ENCODE peak calls at places on chromosomes 16 and 17, in nine cellular contexts. H is sigmoid colon, P is stomach, W is prostate gland, O is breast epithelium, F is HL-60, G is HCT116, A is GM23338, T is H1. J is an unnamed sample.
A peak's percentile ranks its signal among the peaks of the same experiment; 100 is the strongest.

GRCh38 chr16:59210955-59211541 is 476.9 kb upstream of the GOT2 start:
- DNase-seq in H (no peak), P (no peak), W (peak; percentile 8), O (no peak), F (no peak), G (no peak), A (peak; percentile 83), T (no peak), J (no peak)

GRCh38 chr16:22075043-22075757 is 17.1 kb upstream of the VWA3A start:
- DNase-seq in H (no peak), P (no peak), W (no peak), O (no peak), F (no peak), G (no peak), A (no peak), T (no peak), J (no peak)

GRCh38 chr16:67158637-67159600 is 790 bp downstream of the TRADD start:
- DNase-seq in H (no peak), P (peak; percentile 69), W (no peak), O (no peak), F (no peak), G (no peak), A (peak; percentile 62), T (peak; percentile 73), J (no peak)

GRCh38 chr17:9350083-9350482 is 225.5 kb downstream of the STX8 start:
- DNase-seq in H (no peak), P (no peak), W (no peak), O (no peak), F (no peak), G (peak; percentile 8), A (no peak), T (no peak), J (no peak)

GRCh38 chr16:396605-397004 is 394 bp upstream of the NME4 start:
- DNase-seq in H (peak; percentile 80), P (no peak), W (no peak), O (no peak), F (peak; percentile 67), G (no peak), A (peak; percentile 71), T (peak; percentile 69), J (no peak)

GRCh38 chr17:21376835-21377690 is 906 bp downstream of the KCNJ12 start:
- DNase-seq in H (no peak), P (peak; percentile 52), W (no peak), O (no peak), F (peak; percentile 3), G (no peak), A (peak; percentile 64), T (peak; percentile 73), J (no peak)

GRCh38 chr16:89277641-89278341 is 60.3 kb downstream of the ZNF778 start:
- DNase-seq in H (no peak), P (no peak), W (no peak), O (no peak), F (no peak), G (no peak), A (no peak), T (no peak), J (no peak)

GRCh38 chr16:16105646-16106045 is 117.6 kb downstream of the ABCC6 start:
- DNase-seq in H (no peak), P (no peak), W (no peak), O (no peak), F (no peak), G (no peak), A (no peak), T (no peak), J (no peak)

GRCh38 chr16:1656808-1657617 is 21.1 kb upstream of the JPT2 start:
- DNase-seq in H (no peak), P (peak; percentile 68), W (no peak), O (no peak), F (no peak), G (no peak), A (no peak), T (no peak), J (no peak)

GRCh38 chr17:73357318-73357717 is 45.5 kb upstream of the CDC42EP4 start:
- DNase-seq in H (peak; percentile 92), P (no peak), W (no peak), O (no peak), F (no peak), G (no peak), A (no peak), T (no peak), J (no peak)

GRCh38 chr17:73191443-73192218 is 1.2 kb upstream of the COG1 start:
- DNase-seq in H (peak; percentile 80), P (peak; percentile 72), W (peak; percentile 66), O (no peak), F (peak; percentile 53), G (peak; percentile 80), A (peak; percentile 84), T (peak; percentile 70), J (peak; percentile 56)

GRCh38 chr16:19997264-19997663 is 76.4 kb downstream of the GPR139 start:
- DNase-seq in H (no peak), P (no peak), W (no peak), O (no peak), F (no peak), G (no peak), A (no peak), T (no peak), J (no peak)

DNA sequence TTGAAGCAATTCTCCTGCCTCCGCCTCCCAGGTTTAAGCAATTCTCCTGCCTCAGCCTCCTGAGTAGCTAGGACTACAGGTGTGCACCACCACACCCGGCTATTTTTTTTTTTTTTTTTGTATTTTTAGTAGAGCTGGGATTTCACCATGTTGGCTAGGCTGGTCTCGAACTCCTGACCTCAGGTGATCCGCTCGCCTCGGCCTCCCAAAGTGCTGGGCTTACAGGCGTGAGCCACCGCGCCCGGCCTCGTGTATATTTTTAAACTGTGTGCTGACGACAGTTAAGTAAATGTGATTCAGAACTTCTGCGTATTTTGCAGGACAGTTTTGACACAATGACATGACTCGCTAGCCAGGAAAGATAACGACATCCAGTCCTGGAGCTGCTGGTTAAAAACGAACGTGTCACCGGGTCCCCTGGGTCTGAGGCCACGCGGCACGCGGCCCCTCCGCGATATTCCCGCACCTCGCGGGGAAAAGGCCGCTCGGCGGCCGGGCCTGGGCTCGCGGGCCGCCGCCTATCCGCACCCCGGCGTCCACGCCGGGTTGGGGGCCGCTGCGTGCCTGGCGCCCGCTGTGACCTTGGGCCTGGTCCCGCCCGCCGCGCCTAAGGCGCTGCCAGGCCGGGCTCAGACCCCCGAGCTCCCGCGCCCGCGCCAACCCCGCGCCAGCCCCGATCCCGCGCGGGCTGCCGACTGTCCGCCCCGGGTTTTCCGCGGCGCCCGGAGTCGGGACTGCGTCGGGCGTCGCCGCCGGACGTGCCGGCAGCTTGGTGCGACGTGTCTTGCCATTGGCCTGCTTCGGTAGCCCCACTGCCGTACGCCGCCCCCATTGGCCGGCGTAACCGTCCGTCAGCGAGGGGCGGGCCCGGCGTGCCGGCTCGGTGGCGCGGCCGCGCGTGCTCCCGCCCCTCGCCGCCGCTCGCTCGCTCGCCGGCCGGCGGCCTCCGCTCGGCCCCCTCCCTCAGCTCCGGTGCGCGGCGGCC is at the start of gene FOXK2:
- DNase-seq in H (peak; percentile 97), P (peak; percentile 95), W (peak; percentile 92), O (peak; percentile 90), F (peak; percentile 92), G (peak; percentile 92), A (peak; percentile 93), T (peak; percentile 95), J (peak; percentile 98)
- TF ChIP-seq POLR2AphosphoS5 in H (peak; percentile 69), P (peak; percentile 70), W (peak; percentile 72), O (peak; percentile 5), F (peak; percentile 45), G (peak; percentile 92), A (peak; percentile 36), T (no peak), J (no peak)

GRCh38 chr16:86410529-86410928 is 99.8 kb upstream of the FOXF1 start:
- DNase-seq in H (no peak), P (no peak), W (no peak), O (no peak), F (no peak), G (no peak), A (no peak), T (no peak), J (no peak)

GRCh38 chr16:86410076-86410475 is 100.3 kb upstream of the FOXF1 start:
- DNase-seq in H (no peak), P (no peak), W (no peak), O (no peak), F (no peak), G (no peak), A (no peak), T (no peak), J (no peak)

GRCh38 chr16:86408685-86409084 is 101.6 kb upstream of the FOXF1 start:
- DNase-seq in H (no peak), P (no peak), W (no peak), O (no peak), F (no peak), G (no peak), A (no peak), T (no peak), J (no peak)

GRCh38 chr16:86414991-86415740 is 95.2 kb upstream of the FOXF1 start:
- DNase-seq in H (peak; percentile 80), P (no peak), W (no peak), O (no peak), F (no peak), G (no peak), A (no peak), T (no peak), J (no peak)

DNA sequence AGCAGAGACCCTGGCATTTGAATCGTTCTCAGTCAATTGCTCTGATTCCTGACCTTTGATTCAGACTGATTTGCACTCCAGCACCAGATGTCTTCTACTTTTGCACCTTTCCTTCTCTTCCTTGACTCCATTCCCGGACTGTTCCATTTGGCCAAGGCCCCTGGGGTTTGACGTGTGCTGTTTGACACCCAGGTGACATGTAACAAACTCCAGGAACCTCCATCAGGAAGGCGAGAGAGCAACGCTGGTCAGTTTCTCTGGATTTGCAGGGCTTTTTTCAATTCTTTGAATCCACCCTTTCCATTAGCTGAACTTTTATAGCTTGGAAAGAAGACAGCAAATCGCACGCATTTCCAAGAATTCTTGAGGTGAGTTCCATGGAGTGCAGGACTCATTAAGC is 98.4 kb upstream of the FOXF1 start:
- DNase-seq in H (no peak), P (no peak), W (no peak), O (no peak), F (no peak), G (no peak), A (no peak), T (no peak), J (no peak)
- TF ChIP-seq POLR2AphosphoS5 in H (peak; percentile 75), P (peak; percentile 63), W (no peak), O (no peak), F (no peak), G (no peak), A (no peak), T (no peak), J (no peak)

GRCh38 chr16:10558305-10558704 is 22.1 kb downstream of the EMP2 start:
- DNase-seq in H (no peak), P (peak; percentile 40), W (peak; percentile 33), O (no peak), F (no peak), G (no peak), A (no peak), T (no peak), J (no peak)
- TF ChIP-seq POLR2AphosphoS5 in H (no peak), P (no peak), W (peak; percentile 27), O (no peak), F (no peak), G (no peak), A (no peak), T (no peak), J (no peak)

DNA sequence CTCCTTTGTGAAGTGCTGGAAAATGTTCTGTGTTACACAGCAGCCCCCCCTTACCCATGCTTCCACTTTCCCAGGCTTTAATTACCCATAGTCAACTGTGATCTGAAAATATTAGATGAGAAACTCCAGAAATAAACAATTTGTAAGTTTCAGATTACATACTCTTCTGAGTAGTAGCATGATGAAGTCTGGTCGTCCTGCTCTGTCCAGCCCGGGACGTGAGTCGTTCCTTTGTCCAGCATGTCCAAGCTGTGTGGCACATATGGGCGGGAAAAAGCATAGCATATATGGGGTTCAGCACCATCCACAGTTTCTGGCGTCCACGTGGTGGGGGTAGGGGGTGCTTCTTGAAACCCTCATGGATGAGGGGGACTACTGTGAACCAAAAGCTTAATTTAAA is 83.5 kb downstream of the BANP start:
- DNase-seq in H (no peak), P (no peak), W (no peak), O (peak; percentile 15), F (no peak), G (no peak), A (no peak), T (no peak), J (no peak)
- TF ChIP-seq POLR2AphosphoS5 in H (no peak), P (no peak), W (no peak), O (no peak), F (no peak), G (no peak), A (no peak), T (no peak), J (no peak)

J was measured in GM12891.